ENCODE peak calls at places on chromosomes 5 and 9, in six cellular contexts. E is AG09309; B is epithelial cell of esophagus; O is NCI-H748 treated with DMSO at 0.1 percent for 48 hours; H is occipital lobe; V is stimulated activated CD8-positive, alpha-beta memory T cell treated with anti-CD3 and anti-CD28 coated beads, Interleukin-4, amount 100 ng/mL, for 24 hours. G is an unnamed sample.

GRCh38 chr9:37029304-37029775 is 4.7 kb downstream of the PAX5 start:
- DNase-seq in E (no peak), B (no peak), O (no peak), H (no peak), V (no peak), G (no peak)

GRCh38 chr5:139971202-139971725 is 71.8 kb downstream of the NRG2 start:
- DNase-seq in E (no peak), B (no peak), O (no peak), H (no peak), V (no peak), G (no peak)

GRCh38 chr9:108978121-108978694 is 35.1 kb downstream of the CTNNAL1 start:
- DNase-seq in E (no peak), B (peak; percentile 9), O (no peak), H (no peak), V (no peak), G (no peak)

GRCh38 chr9:129319076-129319937 is 141.2 kb upstream of the IER5L start:
- DNase-seq in E (no peak), B (no peak), O (no peak), H (no peak), V (no peak), G (no peak)

GRCh38 chr9:126147620-126148522 is 178.8 kb upstream of the MVB12B start:
- DNase-seq in E (no peak), B (no peak), O (no peak), H (no peak), V (no peak), G (no peak)

GRCh38 chr5:140882591-140882899 is 621 bp downstream of the PCDHA13 start:
- DNase-seq in E (no peak), B (peak; percentile 4), O (peak; percentile 87), H (no peak), V (no peak), G (no peak)

GRCh38 chr5:1820381-1820780 is 19.2 kb downstream of the NDUFS6 start:
- DNase-seq in E (no peak), B (no peak), O (no peak), H (no peak), V (no peak), G (no peak)

GRCh38 chr9:101440714-101441230 is 5.2 kb upstream of the ALDOB start:
- DNase-seq in E (no peak), B (no peak), O (no peak), H (no peak), V (no peak), G (no peak)

GRCh38 chr9:34651286-34651685 is 699 bp upstream of the IL11RA start:
- DNase-seq in E (no peak), B (no peak), O (no peak), H (no peak), V (no peak), G (no peak)

GRCh38 chr9:96567203-96567700 is 52.4 kb downstream of the CDC14B start:
- DNase-seq in E (no peak), B (no peak), O (no peak), H (no peak), V (no peak), G (no peak)

GRCh38 chr5:88886756-88887741 is 4.1 kb upstream of the MEF2C start:
- DNase-seq in E (no peak), B (no peak), O (no peak), H (no peak), V (no peak), G (no peak)

GRCh38 chr9:12604154-12604825 is 88.9 kb upstream of the TYRP1 start:
- DNase-seq in E (no peak), B (peak; percentile 64), O (no peak), H (no peak), V (no peak), G (no peak)

GRCh38 chr9:21964925-21965385 is 29.2 kb downstream of the CDKN2A start:
- DNase-seq in E (no peak), B (peak; percentile 70), O (no peak), H (no peak), V (peak; percentile 37), G (no peak)

GRCh38 chr5:77638763-77639451 is 394 bp upstream of the OTP start:
- DNase-seq in E (no peak), B (no peak), O (no peak), H (no peak), V (no peak), G (no peak)

GRCh38 chr9:131813116-131813515 is 73.2 kb upstream of the RAPGEF1 start:
- DNase-seq in E (no peak), B (no peak), O (no peak), H (no peak), V (no peak), G (no peak)